ENCODE peak calls at places on chromosomes 3 and 15, in nine cellular contexts. E is H9, L is Panc1, Y is body of pancreas, A is heart left ventricle, W is breast epithelium, V is upper lobe of right lung, U is astrocyte, C is MM.1S. Z is an unnamed sample. For H3K4me1, the result is how much of the 10 kb centered on the place peaks cover.

GRCh38 chr15:50112488-50113186 is 6.4 kb downstream of the ATP8B4 start:
- DNase-seq in W (no peak), Y (no peak), L (no peak), A (peak), C (no peak), V (no peak), E (no peak), U (no peak), Z (no peak)

GRCh38 chr3:54916722-54917121 is 11.1 kb downstream of the LRTM1 start:
- DNase-seq in L (no peak), Y (no peak), A (no peak), U (no peak), E (no peak), V (no peak), C (no peak), W (no peak), Z (no peak)

GRCh38 chr3:47890832-47891620 is 88.1 kb downstream of the DHX30 start:
- DNase-seq in E (no peak), C (no peak), U (no peak), Y (no peak), V (no peak), A (peak), L (no peak), W (no peak), Z (peak)

GRCh38 chr15:75452364-75452967 is 976 bp upstream of the SIN3A start:
- DNase-seq in C (peak), A (peak), U (peak), W (peak), V (peak), Y (peak), L (peak), E (peak), Z (peak)

GRCh38 chr3:157436583-157437300 is at the start of gene PTX3:
- DNase-seq in E (peak), W (peak), C (no peak), V (peak), L (no peak), U (peak), A (peak), Y (peak), Z (peak)

GRCh38 chr3:12990306-12990705 is 82.9 kb downstream of the IQSEC1 start:
- DNase-seq in U (no peak), Y (no peak), L (no peak), E (no peak), W (peak), C (no peak), A (no peak), V (no peak), Z (no peak)

GRCh38 chr3:149095487-149095886 is 9.2 kb upstream of the HLTF start:
- DNase-seq in A (no peak), V (no peak), E (no peak), L (no peak), W (no peak), U (no peak), C (no peak), Y (no peak), Z (no peak)

GRCh38 chr3:31550452-31551251 is 17.9 kb downstream of the STT3B start:
- DNase-seq in A (no peak), E (no peak), U (no peak), V (no peak), C (peak), W (no peak), L (no peak), Y (no peak), Z (no peak)

GRCh38 chr15:100667405-100668320 is 65.3 kb downstream of the ASB7 start:
- DNase-seq in W (no peak), V (no peak), E (no peak), C (no peak), Y (no peak), U (no peak), A (no peak), L (no peak), Z (peak)

GRCh38 chr3:37943631-37944242 is 46.8 kb upstream of the VILL start:
- DNase-seq in W (no peak), Y (no peak), U (no peak), E (no peak), C (no peak), V (no peak), L (no peak), A (no peak), Z (peak)

GRCh38 chr3:43071313-43071893 is 34.5 kb downstream of the POMGNT2 start:
- DNase-seq in E (peak), U (no peak), W (no peak), Y (no peak), A (no peak), C (no peak), V (no peak), L (peak), Z (no peak)

GRCh38 chr3:41288785-41289184 is 89.5 kb downstream of the CTNNB1 start:
- DNase-seq in W (no peak), E (no peak), L (no peak), A (no peak), U (no peak), C (no peak), Y (no peak), V (no peak), Z (no peak)

GRCh38 chr3:124520970-124521369 is 209.3 kb upstream of the UMPS start:
- DNase-seq in A (no peak), U (no peak), C (no peak), L (no peak), W (no peak), Y (no peak), V (no peak), E (no peak), Z (no peak)

GRCh38 chr3:30689202-30689641 is 82.8 kb downstream of the TGFBR2 start:
- DNase-seq in E (no peak), L (no peak), Y (peak), C (no peak), A (peak), U (peak), V (no peak), W (no peak), Z (no peak)

GRCh38 chr15:40108061-40108854 is 421 bp downstream of the BMF start:
- DNase-seq in V (peak), U (no peak), L (no peak), E (no peak), Y (peak), W (no peak), C (peak), A (peak), Z (peak)

GRCh38 chr3:83003917-83004316 is 1242.5 kb upstream of the GBE1 start:
- DNase-seq in V (no peak), E (no peak), L (no peak), U (no peak), C (no peak), Y (no peak), W (no peak), A (no peak), Z (no peak)

GRCh38 chr3:163891771-163892170 is 1186.5 kb downstream of the SI start:
- DNase-seq in C (no peak), Y (no peak), A (no peak), E (no peak), W (no peak), L (no peak), V (no peak), U (no peak), Z (no peak)

GRCh38 chr3:22225161-22225560 is 474.2 kb upstream of the ZNF385D start:
- DNase-seq in A (no peak), U (no peak), Y (no peak), V (no peak), E (no peak), L (no peak), W (no peak), C (no peak), Z (no peak)

GRCh38 chr15:38438031-38438986 is 15.6 kb upstream of the FAM98B start:
- DNase-seq in L (no peak), Y (no peak), U (no peak), A (no peak), V (no peak), E (no peak), C (no peak), W (no peak), Z (no peak)

GRCh38 chr15:70149667-70150404 is 52.1 kb upstream of the TLE3 start:
- DNase-seq in A (no peak), C (no peak), U (peak), Y (no peak), E (no peak), V (no peak), W (no peak), L (no peak), Z (no peak)

GRCh38 chr3:190265795-190266194 is 56.5 kb downstream of the CLDN1 start:
- DNase-seq in A (no peak), C (no peak), W (peak), U (peak), E (no peak), Y (peak), V (no peak), L (no peak), Z (no peak)

GRCh38 chr15:69647160-69647513 is 194.5 kb downstream of the RPLP1 start:
- DNase-seq in U (no peak), V (no peak), L (no peak), Y (no peak), C (no peak), W (no peak), E (peak), A (no peak), Z (no peak)

GRCh38 chr15:82602195-82602594 is 45.0 kb downstream of the CPEB1 start:
- DNase-seq in W (no peak), A (no peak), V (no peak), Y (no peak), C (no peak), E (no peak), L (no peak), U (no peak), Z (no peak)

GRCh38 chr3:128584412-128585020 is 66.1 kb downstream of the RPN1 start:
- DNase-seq in V (peak), U (peak), E (peak), C (peak), A (peak), L (no peak), Y (peak), W (peak), Z (peak)

GRCh38 chr3:11391930-11392688 is 119.9 kb downstream of the ATG7 start:
- DNase-seq in E (no peak), Y (no peak), L (no peak), A (no peak), C (no peak), U (peak), W (no peak), V (no peak), Z (no peak)

GRCh38 chr3:150544726-150545125 is 1.6 kb downstream of the SERP1 start:
- DNase-seq in U (peak), A (no peak), V (no peak), W (no peak), E (no peak), Y (no peak), C (no peak), L (no peak), Z (no peak)
- H3K27ac ChIP-seq in U (peak), A (peak), V (peak), W (peak), E (no peak), Y (peak), C (no peak), L (peak), Z (peak)

GRCh38 chr15:89054873-89055272 is 33.4 kb upstream of the ABHD2 start:
- DNase-seq in Y (no peak), E (no peak), A (no peak), V (no peak), W (peak), U (no peak), L (no peak), C (no peak), Z (no peak)

GRCh38 chr15:89057506-89058133 is 30.6 kb upstream of the ABHD2 start:
- DNase-seq in W (peak), Y (peak), C (peak), L (peak), V (peak), A (peak), E (peak), U (peak), Z (peak)

GRCh38 chr15:89058376-89058775 is 29.9 kb upstream of the ABHD2 start:
- DNase-seq in A (no peak), C (no peak), E (no peak), Y (no peak), L (no peak), U (no peak), W (no peak), V (no peak), Z (no peak)

DNA sequence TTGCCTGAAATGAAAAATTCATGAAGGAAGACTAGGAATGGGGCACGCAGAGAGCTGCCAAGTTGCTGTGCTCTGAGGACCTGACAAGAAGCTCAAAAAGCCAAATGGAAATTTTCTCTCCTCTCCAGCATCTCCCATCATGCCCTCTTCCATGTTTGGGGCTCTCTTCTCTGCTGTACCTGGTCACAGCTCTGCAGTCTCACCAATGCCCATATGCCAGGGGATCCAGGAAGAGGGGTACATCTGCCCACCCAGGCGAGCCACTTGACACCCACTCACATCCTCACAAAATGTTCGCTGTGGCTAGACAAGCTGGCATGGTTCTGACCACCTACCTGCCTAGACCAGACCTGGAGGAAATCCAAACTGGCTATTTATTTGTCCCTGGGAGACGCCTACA is 29.2 kb upstream of the ABHD2 start:
- DNase-seq in E (no peak), W (no peak), V (no peak), Y (no peak), A (no peak), C (no peak), L (no peak), U (no peak), Z (no peak)
- H3K4me1 ChIP-seq in E (under half), W (under half), V (under half), Y (under half), A (under half), C (under half), L (under half), U (under half), Z (under half)

DNA sequence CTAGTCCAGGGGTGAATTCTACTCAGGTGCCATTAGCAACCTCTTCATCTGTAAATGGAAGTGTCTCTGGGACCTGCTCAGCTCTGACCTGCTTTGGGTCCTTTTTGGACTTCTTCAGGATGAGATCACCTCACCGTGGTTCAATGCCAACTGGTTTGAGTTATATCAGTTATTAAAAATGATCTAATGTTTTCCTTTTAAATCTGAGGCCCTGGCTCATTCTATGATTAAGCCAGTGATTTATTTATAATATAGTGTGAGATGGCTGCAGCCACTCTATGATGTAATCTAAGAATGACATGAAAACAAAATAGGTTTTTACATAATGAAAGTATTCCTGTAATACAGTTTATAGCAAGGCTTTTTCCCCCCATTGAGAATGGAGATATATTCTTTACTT is 79.4 kb downstream of the LPP start:
- DNase-seq in L (no peak), U (peak), E (no peak), V (no peak), C (no peak), Y (no peak), A (no peak), W (no peak), Z (no peak)
- H3K27ac ChIP-seq in L (no peak), U (peak), E (no peak), V (no peak), C (no peak), Y (no peak), A (peak), W (no peak), Z (peak)

GRCh38 chr3:188529228-188529627 is 375.3 kb downstream of the LPP start:
- DNase-seq in Y (no peak), L (no peak), V (no peak), U (peak), C (no peak), W (no peak), E (no peak), A (no peak), Z (no peak)
- H3K4me1 ChIP-seq in Y (under half), L (under half), V (under half), U (under half), C (under half), W (under half), E (under half), A (under half), Z (under half)

DNA sequence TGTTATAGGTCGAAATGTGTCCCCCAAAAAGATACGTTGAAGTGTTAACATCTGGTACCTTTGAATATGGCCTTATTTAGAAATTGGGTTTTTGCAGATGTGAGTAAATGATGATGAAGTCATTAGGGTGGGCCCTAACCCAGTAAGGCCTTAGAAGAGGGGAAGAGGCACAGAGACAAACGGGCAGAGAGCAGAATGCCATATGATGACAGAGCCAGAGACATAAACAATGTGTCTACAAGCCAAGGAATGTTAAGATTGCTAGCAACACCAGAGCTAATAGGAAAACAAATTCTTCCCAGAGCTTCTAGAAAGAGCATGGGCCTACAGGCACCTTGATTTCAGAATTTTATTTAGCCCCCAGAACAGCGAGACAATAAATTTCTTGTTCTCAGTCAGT is 693.1 kb upstream of the NECTIN3 start:
- DNase-seq in V (no peak), L (no peak), W (no peak), U (no peak), C (no peak), Y (no peak), E (no peak), A (no peak), Z (no peak)
- H3K27ac ChIP-seq in V (no peak), L (no peak), W (no peak), U (no peak), C (no peak), Y (no peak), E (no peak), A (no peak), Z (no peak)

GRCh38 chr3:172070269-172070668 is 30.9 kb downstream of the FNDC3B start:
- DNase-seq in Y (no peak), V (no peak), C (no peak), W (no peak), E (no peak), U (no peak), L (no peak), A (no peak), Z (no peak)
- H3K4me1 ChIP-seq in Y (half or more), V (half or more), C (under half), W (under half), E (under half), U (under half), L (half or more), A (under half), Z (under half)

GRCh38 chr3:126992776-126993175 is 9.9 kb downstream of the PLXNA1 start:
- DNase-seq in V (no peak), C (no peak), E (no peak), U (no peak), W (no peak), Y (no peak), A (no peak), L (no peak), Z (no peak)

GRCh38 chr3:126995926-126996512 is 13.1 kb downstream of the PLXNA1 start:
- DNase-seq in Y (no peak), V (no peak), W (no peak), U (no peak), A (no peak), E (no peak), C (no peak), L (no peak), Z (no peak)

GRCh38 chr3:126995254-126995770 is 12.4 kb downstream of the PLXNA1 start:
- DNase-seq in L (no peak), C (no peak), E (no peak), V (no peak), Y (no peak), U (no peak), W (no peak), A (no peak), Z (no peak)

GRCh38 chr3:126993436-126993835 is 10.5 kb downstream of the PLXNA1 start:
- DNase-seq in Y (no peak), L (no peak), W (no peak), V (no peak), A (no peak), C (no peak), U (no peak), E (no peak), Z (no peak)

GRCh38 chr3:126994661-126995161 is 11.8 kb downstream of the PLXNA1 start:
- DNase-seq in W (no peak), Y (no peak), C (no peak), A (peak), V (no peak), U (no peak), E (no peak), L (no peak), Z (no peak)
- H3K27ac ChIP-seq in W (peak), Y (peak), C (no peak), A (peak), V (peak), U (no peak), E (no peak), L (no peak), Z (peak)

Z was measured in uterus.